ENCODE peak calls at places on chromosomes 2 and 18, in five cellular contexts. One of them, this sample, is unnamed.

GRCh38 chr18:50610349-50610748 is 50.5 kb downstream of the MAPK4 start:
- DNase-seq in HEK293T: peak; percentile 13
- DNase-seq in GM12878: no peak
- DNase-seq in H1: no peak
- DNase-seq in HepG2: no peak
- DNase-seq in this sample: no peak

GRCh38 chr2:172281648-172282576 is 145.5 kb upstream of the ITGA6 start:
- DNase-seq in HEK293T: no peak
- DNase-seq in GM12878: no peak
- DNase-seq in H1: no peak
- DNase-seq in HepG2: no peak
- DNase-seq in this sample: no peak

GRCh38 chr2:182631299-182631698 is 84.8 kb upstream of the DNAJC10 start:
- DNase-seq in HEK293T: no peak
- DNase-seq in GM12878: no peak
- DNase-seq in H1: no peak
- DNase-seq in HepG2: no peak
- DNase-seq in this sample: peak; percentile 40

GRCh38 chr2:73707058-73707457 is 30.1 kb downstream of the TPRKB start:
- DNase-seq in HEK293T: no peak
- DNase-seq in GM12878: no peak
- DNase-seq in H1: no peak
- DNase-seq in HepG2: no peak
- DNase-seq in this sample: no peak

GRCh38 chr2:100963026-100963375 is 39.1 kb upstream of the RPL31 start:
- DNase-seq in HEK293T: no peak
- DNase-seq in GM12878: no peak
- DNase-seq in H1: no peak
- DNase-seq in HepG2: no peak
- DNase-seq in this sample: no peak

GRCh38 chr2:138365581-138365980 is 136.0 kb upstream of the SPOPL start:
- DNase-seq in HEK293T: no peak
- DNase-seq in GM12878: no peak
- DNase-seq in H1: no peak
- DNase-seq in HepG2: no peak
- DNase-seq in this sample: no peak

GRCh38 chr18:54296017-54296416 is 26.7 kb downstream of the POLI start:
- DNase-seq in HEK293T: no peak
- DNase-seq in GM12878: no peak
- DNase-seq in H1: no peak
- DNase-seq in HepG2: no peak
- DNase-seq in this sample: no peak

GRCh38 chr2:182594286-182594685 is 121.8 kb upstream of the DNAJC10 start:
- DNase-seq in HEK293T: no peak
- DNase-seq in GM12878: no peak
- DNase-seq in H1: no peak
- DNase-seq in HepG2: no peak
- DNase-seq in this sample: no peak

GRCh38 chr18:35905436-35905835 is 67.0 kb upstream of the RMP24 start:
- DNase-seq in HEK293T: no peak
- DNase-seq in GM12878: no peak
- DNase-seq in H1: no peak
- DNase-seq in HepG2: no peak
- DNase-seq in this sample: no peak

GRCh38 chr2:197011777-197012641 is 85.5 kb upstream of the PGAP1 start:
- DNase-seq in HEK293T: peak; percentile 61
- DNase-seq in GM12878: no peak
- DNase-seq in H1: no peak
- DNase-seq in HepG2: peak; percentile 57
- DNase-seq in this sample: no peak

GRCh38 chr2:8525582-8526402 is 156.1 kb upstream of the ID2 start:
- DNase-seq in HEK293T: peak; percentile 26
- DNase-seq in GM12878: peak; percentile 90
- DNase-seq in H1: peak; percentile 10
- DNase-seq in HepG2: peak; percentile 92
- DNase-seq in this sample: no peak

GRCh38 chr2:200810967-200811335 is 759 bp upstream of the BZW1 start:
- DNase-seq in HEK293T: no peak
- DNase-seq in GM12878: no peak
- DNase-seq in H1: no peak
- DNase-seq in HepG2: no peak
- DNase-seq in this sample: no peak

GRCh38 chr2:76316691-76317090 is 606.0 kb upstream of the GCFC2 start:
- DNase-seq in HEK293T: no peak
- DNase-seq in GM12878: no peak
- DNase-seq in H1: no peak
- DNase-seq in HepG2: no peak
- DNase-seq in this sample: no peak

GRCh38 chr2:227219312-227220105 is 55.1 kb downstream of the COL4A3 start:
- DNase-seq in HEK293T: no peak
- DNase-seq in GM12878: no peak
- DNase-seq in H1: no peak
- DNase-seq in HepG2: no peak
- DNase-seq in this sample: no peak

GRCh38 chr2:168717790-168718502 is 84.5 kb upstream of the NOSTRIN start:
- DNase-seq in HEK293T: no peak
- DNase-seq in GM12878: no peak
- DNase-seq in H1: no peak
- DNase-seq in HepG2: no peak
- DNase-seq in this sample: no peak

GRCh38 chr2:234138836-234139235 is 88.3 kb downstream of the SPP2 start:
- DNase-seq in HEK293T: no peak
- DNase-seq in GM12878: no peak
- DNase-seq in H1: no peak
- DNase-seq in HepG2: no peak
- DNase-seq in this sample: no peak

GRCh38 chr2:219308142-219309093 is 783 bp downstream of the PTPRN start:
- DNase-seq in HEK293T: peak; percentile 85
- DNase-seq in GM12878: no peak
- DNase-seq in H1: no peak
- DNase-seq in HepG2: peak; percentile 41
- DNase-seq in this sample: peak; percentile 71

GRCh38 chr2:19120941-19121750 is 237.3 kb downstream of the OSR1 start:
- DNase-seq in HEK293T: no peak
- DNase-seq in GM12878: no peak
- DNase-seq in H1: no peak
- DNase-seq in HepG2: peak; percentile 26
- DNase-seq in this sample: no peak

GRCh38 chr18:51235011-51235789 is 37.7 kb upstream of the MEX3C start:
- DNase-seq in HEK293T: no peak
- DNase-seq in GM12878: no peak
- DNase-seq in H1: no peak
- DNase-seq in HepG2: no peak
- DNase-seq in this sample: no peak

GRCh38 chr2:229174794-229175529 is 96.1 kb downstream of the PID1 start:
- DNase-seq in HEK293T: no peak
- DNase-seq in GM12878: no peak
- DNase-seq in H1: no peak
- DNase-seq in HepG2: no peak
- DNase-seq in this sample: no peak

GRCh38 chr18:12271376-12272235 is 17.4 kb downstream of the CIDEA start:
- DNase-seq in HEK293T: peak; percentile 74
- DNase-seq in GM12878: peak; percentile 13
- DNase-seq in H1: no peak
- DNase-seq in HepG2: peak; percentile 68
- DNase-seq in this sample: peak; percentile 60

GRCh38 chr2:12658287-12658945 is 58.3 kb upstream of the TRIB2 start:
- DNase-seq in HEK293T: no peak
- DNase-seq in GM12878: no peak
- DNase-seq in H1: no peak
- DNase-seq in HepG2: no peak
- DNase-seq in this sample: no peak

GRCh38 chr18:32096936-32097335 is 5.3 kb downstream of the RNF138 start:
- DNase-seq in HEK293T: no peak
- DNase-seq in GM12878: no peak
- DNase-seq in H1: no peak
- DNase-seq in HepG2: no peak
- DNase-seq in this sample: no peak

GRCh38 chr2:26251893-26252292 is 7.2 kb downstream of the HADHB start:
- DNase-seq in HEK293T: no peak
- DNase-seq in GM12878: no peak
- DNase-seq in H1: no peak
- DNase-seq in HepG2: no peak
- DNase-seq in this sample: no peak

GRCh38 chr18:355678-356077 is 87.8 kb upstream of the THOC1 start:
- DNase-seq in HEK293T: no peak
- DNase-seq in GM12878: no peak
- DNase-seq in H1: no peak
- DNase-seq in HepG2: no peak
- DNase-seq in this sample: no peak

DNA sequence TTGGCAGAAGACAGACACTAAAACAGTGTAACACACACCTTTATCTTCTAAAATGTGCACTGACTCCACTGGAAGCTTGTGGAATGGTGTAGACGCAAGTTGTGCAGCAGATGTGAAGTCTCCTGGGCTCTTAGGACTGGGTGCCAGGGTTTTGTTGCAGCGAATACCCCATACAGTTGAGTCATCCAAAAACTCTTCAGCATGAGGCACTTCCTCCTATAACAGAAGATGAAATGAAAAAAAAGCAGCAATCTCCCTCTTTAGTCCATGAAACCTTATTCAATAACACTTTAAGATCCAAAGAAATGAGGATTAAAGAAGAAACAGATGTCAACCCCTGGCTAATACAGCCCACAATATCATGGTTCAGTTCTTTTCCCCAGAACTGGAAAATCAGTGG is 22.2 kb downstream of the BUB1 start:
- DNase-seq in HEK293T: no peak
- DNase-seq in GM12878: no peak
- DNase-seq in H1: no peak
- DNase-seq in HepG2: no peak
- DNase-seq in this sample: no peak
- TF ChIP-seq SUZ12 in HEK293T: no peak
- TF ChIP-seq SUZ12 in GM12878: no peak
- TF ChIP-seq SUZ12 in H1: no peak
- TF ChIP-seq SUZ12 in HepG2: no peak
- TF ChIP-seq SUZ12 in this sample: no peak

GRCh38 chr2:232372231-232373208 is 6.0 kb upstream of the ALPP start:
- DNase-seq in HEK293T: no peak
- DNase-seq in GM12878: no peak
- DNase-seq in H1: no peak
- DNase-seq in HepG2: no peak
- DNase-seq in this sample: no peak
- TF ChIP-seq SUZ12 in HEK293T: no peak
- TF ChIP-seq SUZ12 in GM12878: no peak
- TF ChIP-seq SUZ12 in H1: no peak
- TF ChIP-seq SUZ12 in HepG2: no peak
- TF ChIP-seq SUZ12 in this sample: no peak

GRCh38 chr18:63132819-63133200 is 186.8 kb downstream of the BCL2 start:
- DNase-seq in HEK293T: no peak
- DNase-seq in GM12878: no peak
- DNase-seq in H1: no peak
- DNase-seq in HepG2: no peak
- DNase-seq in this sample: no peak

GRCh38 chr18:63131944-63132818 is 187.4 kb downstream of the BCL2 start:
- DNase-seq in HEK293T: no peak
- DNase-seq in GM12878: no peak
- DNase-seq in H1: no peak
- DNase-seq in HepG2: no peak
- DNase-seq in this sample: no peak

GRCh38 chr18:63130176-63130575 is 189.4 kb downstream of the BCL2 start:
- DNase-seq in HEK293T: no peak
- DNase-seq in GM12878: no peak
- DNase-seq in H1: no peak
- DNase-seq in HepG2: no peak
- DNase-seq in this sample: no peak

GRCh38 chr18:63128242-63128967 is 191.2 kb downstream of the BCL2 start:
- DNase-seq in HEK293T: no peak
- DNase-seq in GM12878: no peak
- DNase-seq in H1: no peak
- DNase-seq in HepG2: no peak
- DNase-seq in this sample: no peak

GRCh38 chr18:63131106-63131943 is 188.2 kb downstream of the BCL2 start:
- DNase-seq in HEK293T: peak; percentile 29
- DNase-seq in GM12878: no peak
- DNase-seq in H1: no peak
- DNase-seq in HepG2: peak; percentile 16
- DNase-seq in this sample: peak; percentile 1
- TF ChIP-seq SUZ12 in HEK293T: no peak
- TF ChIP-seq SUZ12 in GM12878: no peak
- TF ChIP-seq SUZ12 in H1: no peak
- TF ChIP-seq SUZ12 in HepG2: no peak
- TF ChIP-seq SUZ12 in this sample: no peak

DNA sequence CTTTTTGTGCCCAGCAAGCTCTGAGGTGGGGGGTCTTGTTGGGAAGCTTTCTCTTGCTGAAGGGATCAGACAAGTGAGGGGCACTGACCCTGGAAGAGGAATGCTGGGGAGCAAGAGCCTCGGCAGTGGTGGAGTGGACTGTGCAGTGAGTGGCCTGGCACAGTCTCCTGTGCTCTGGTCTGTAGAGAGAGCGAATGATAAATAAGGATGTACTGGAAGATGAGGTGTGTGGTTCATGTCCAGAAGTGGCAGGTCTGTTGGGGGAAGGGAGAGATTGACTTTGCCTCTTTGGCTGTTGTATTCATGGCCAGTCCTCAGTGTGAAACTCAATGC is 5.3 kb upstream of the SLC20A1 start:
- DNase-seq in HEK293T: no peak
- DNase-seq in GM12878: no peak
- DNase-seq in H1: no peak
- DNase-seq in HepG2: no peak
- DNase-seq in this sample: no peak
- TF ChIP-seq SUZ12 in HEK293T: no peak
- TF ChIP-seq SUZ12 in GM12878: no peak
- TF ChIP-seq SUZ12 in H1: no peak
- TF ChIP-seq SUZ12 in HepG2: no peak
- TF ChIP-seq SUZ12 in this sample: no peak

GRCh38 chr2:83561592-83561991 is 897.5 kb downstream of the SUCLG1 start:
- DNase-seq in HEK293T: no peak
- DNase-seq in GM12878: no peak
- DNase-seq in H1: no peak
- DNase-seq in HepG2: no peak
- DNase-seq in this sample: no peak

GRCh38 chr2:83572400-83572799 is 886.7 kb downstream of the SUCLG1 start:
- DNase-seq in HEK293T: no peak
- DNase-seq in GM12878: no peak
- DNase-seq in H1: no peak
- DNase-seq in HepG2: no peak
- DNase-seq in this sample: no peak

GRCh38 chr2:83565231-83566025 is 893.7 kb downstream of the SUCLG1 start:
- DNase-seq in HEK293T: no peak
- DNase-seq in GM12878: no peak
- DNase-seq in H1: no peak
- DNase-seq in HepG2: no peak
- DNase-seq in this sample: no peak

GRCh38 chr2:83573060-83573459 is 886.0 kb downstream of the SUCLG1 start:
- DNase-seq in HEK293T: no peak
- DNase-seq in GM12878: no peak
- DNase-seq in H1: no peak
- DNase-seq in HepG2: no peak
- DNase-seq in this sample: no peak

DNA sequence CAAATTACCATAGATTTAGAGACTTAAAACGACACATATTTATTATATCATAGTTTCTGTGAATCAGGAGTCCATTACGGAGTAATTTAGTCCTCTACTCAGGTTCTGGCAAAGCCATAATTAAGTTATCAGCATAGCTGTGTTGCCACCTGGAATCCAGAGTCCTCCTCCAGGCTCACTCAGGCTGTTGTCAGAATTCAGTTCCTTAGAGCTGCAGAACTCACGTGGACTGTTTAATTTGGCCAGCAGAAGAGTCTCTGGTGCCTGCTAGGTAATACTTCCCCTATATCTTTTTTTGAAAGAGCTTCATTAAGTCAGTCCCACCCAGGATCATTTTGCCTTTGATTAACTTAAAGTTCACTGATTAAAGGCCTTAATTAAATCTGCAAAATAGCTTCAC is 891.5 kb downstream of the SUCLG1 start:
- DNase-seq in HEK293T: no peak
- DNase-seq in GM12878: no peak
- DNase-seq in H1: no peak
- DNase-seq in HepG2: no peak
- DNase-seq in this sample: no peak
- TF ChIP-seq SUZ12 in HEK293T: no peak
- TF ChIP-seq SUZ12 in GM12878: no peak
- TF ChIP-seq SUZ12 in H1: no peak
- TF ChIP-seq SUZ12 in HepG2: no peak
- TF ChIP-seq SUZ12 in this sample: no peak